ENCODE peak calls at places on chromosomes 7 and 10, in six cellular contexts. One of them, this sample, is unnamed.

GRCh38 chr10:62153191-62153590 is 115.5 kb downstream of the RTKN2 start:
- DNase-seq in activated T-cell treated with anti-CD3 and anti-CD28 coated beads, Interleukin-2, amount 50 U/mL, for 72 hours: no peak
- DNase-seq in endothelial cell: no peak
- DNase-seq in nephron progenitor cell: no peak
- DNase-seq in neuronal stem cell: no peak
- DNase-seq in activated CD4-positive, CD25-positive, alpha-beta regulatory T cell: no peak
- DNase-seq in this sample: no peak

GRCh38 chr7:117217636-117218035 is 105.2 kb downstream of the WNT2 start:
- DNase-seq in neuronal stem cell: no peak
- DNase-seq in endothelial cell: no peak
- DNase-seq in activated T-cell treated with anti-CD3 and anti-CD28 coated beads, Interleukin-2, amount 50 U/mL, for 72 hours: no peak
- DNase-seq in activated CD4-positive, CD25-positive, alpha-beta regulatory T cell: no peak
- DNase-seq in nephron progenitor cell: no peak
- DNase-seq in this sample: no peak

GRCh38 chr10:75972494-75973276 is 541.3 kb downstream of the LRMDA start:
- DNase-seq in activated CD4-positive, CD25-positive, alpha-beta regulatory T cell: no peak
- DNase-seq in activated T-cell treated with anti-CD3 and anti-CD28 coated beads, Interleukin-2, amount 50 U/mL, for 72 hours: no peak
- DNase-seq in endothelial cell: no peak
- DNase-seq in nephron progenitor cell: no peak
- DNase-seq in neuronal stem cell: no peak
- DNase-seq in this sample: no peak

GRCh38 chr7:48083114-48083830 is 5.8 kb upstream of the UPP1 start:
- DNase-seq in activated CD4-positive, CD25-positive, alpha-beta regulatory T cell: no peak
- DNase-seq in nephron progenitor cell: no peak
- DNase-seq in neuronal stem cell: no peak
- DNase-seq in activated T-cell treated with anti-CD3 and anti-CD28 coated beads, Interleukin-2, amount 50 U/mL, for 72 hours: peak
- DNase-seq in endothelial cell: no peak
- DNase-seq in this sample: no peak

GRCh38 chr10:50322075-50322474 is 70.8 kb upstream of the ASAH2 start:
- DNase-seq in activated CD4-positive, CD25-positive, alpha-beta regulatory T cell: no peak
- DNase-seq in endothelial cell: no peak
- DNase-seq in activated T-cell treated with anti-CD3 and anti-CD28 coated beads, Interleukin-2, amount 50 U/mL, for 72 hours: no peak
- DNase-seq in neuronal stem cell: no peak
- DNase-seq in nephron progenitor cell: no peak
- DNase-seq in this sample: no peak

GRCh38 chr7:3559178-3559765 is 258.2 kb downstream of the SDK1 start:
- DNase-seq in neuronal stem cell: no peak
- DNase-seq in activated T-cell treated with anti-CD3 and anti-CD28 coated beads, Interleukin-2, amount 50 U/mL, for 72 hours: no peak
- DNase-seq in activated CD4-positive, CD25-positive, alpha-beta regulatory T cell: no peak
- DNase-seq in nephron progenitor cell: no peak
- DNase-seq in endothelial cell: no peak
- DNase-seq in this sample: no peak

GRCh38 chr7:104979167-104979841 is 34.7 kb upstream of the KMT2E start:
- DNase-seq in neuronal stem cell: peak
- DNase-seq in activated CD4-positive, CD25-positive, alpha-beta regulatory T cell: no peak
- DNase-seq in endothelial cell: no peak
- DNase-seq in nephron progenitor cell: peak
- DNase-seq in activated T-cell treated with anti-CD3 and anti-CD28 coated beads, Interleukin-2, amount 50 U/mL, for 72 hours: no peak
- DNase-seq in this sample: peak

GRCh38 chr10:6796231-6796630 is 216.2 kb upstream of the PRKCQ start:
- DNase-seq in activated T-cell treated with anti-CD3 and anti-CD28 coated beads, Interleukin-2, amount 50 U/mL, for 72 hours: no peak
- DNase-seq in neuronal stem cell: no peak
- DNase-seq in activated CD4-positive, CD25-positive, alpha-beta regulatory T cell: no peak
- DNase-seq in endothelial cell: no peak
- DNase-seq in nephron progenitor cell: no peak
- DNase-seq in this sample: no peak

GRCh38 chr7:138610671-138611170 is 90.4 kb downstream of the SVOPL start:
- DNase-seq in neuronal stem cell: no peak
- DNase-seq in endothelial cell: no peak
- DNase-seq in activated T-cell treated with anti-CD3 and anti-CD28 coated beads, Interleukin-2, amount 50 U/mL, for 72 hours: no peak
- DNase-seq in nephron progenitor cell: no peak
- DNase-seq in activated CD4-positive, CD25-positive, alpha-beta regulatory T cell: no peak
- DNase-seq in this sample: no peak

GRCh38 chr7:105016083-105017075 is 2.4 kb downstream of the KMT2E start:
- DNase-seq in nephron progenitor cell: no peak
- DNase-seq in activated CD4-positive, CD25-positive, alpha-beta regulatory T cell: no peak
- DNase-seq in activated T-cell treated with anti-CD3 and anti-CD28 coated beads, Interleukin-2, amount 50 U/mL, for 72 hours: no peak
- DNase-seq in neuronal stem cell: no peak
- DNase-seq in endothelial cell: no peak
- DNase-seq in this sample: no peak

GRCh38 chr7:128014864-128015263 is 16.4 kb downstream of the LRRC4 start:
- DNase-seq in activated CD4-positive, CD25-positive, alpha-beta regulatory T cell: no peak
- DNase-seq in neuronal stem cell: no peak
- DNase-seq in endothelial cell: no peak
- DNase-seq in nephron progenitor cell: no peak
- DNase-seq in activated T-cell treated with anti-CD3 and anti-CD28 coated beads, Interleukin-2, amount 50 U/mL, for 72 hours: no peak
- DNase-seq in this sample: no peak

GRCh38 chr7:116395125-116395791 is 104.3 kb upstream of the CAV2 start:
- DNase-seq in activated CD4-positive, CD25-positive, alpha-beta regulatory T cell: no peak
- DNase-seq in neuronal stem cell: no peak
- DNase-seq in activated T-cell treated with anti-CD3 and anti-CD28 coated beads, Interleukin-2, amount 50 U/mL, for 72 hours: no peak
- DNase-seq in endothelial cell: peak
- DNase-seq in nephron progenitor cell: no peak
- DNase-seq in this sample: no peak

GRCh38 chr7:1952781-1953180 is 280.0 kb downstream of the MAD1L1 start:
- DNase-seq in nephron progenitor cell: no peak
- DNase-seq in neuronal stem cell: no peak
- DNase-seq in activated CD4-positive, CD25-positive, alpha-beta regulatory T cell: no peak
- DNase-seq in activated T-cell treated with anti-CD3 and anti-CD28 coated beads, Interleukin-2, amount 50 U/mL, for 72 hours: no peak
- DNase-seq in endothelial cell: no peak
- DNase-seq in this sample: no peak

GRCh38 chr7:40057292-40057691 is 77.1 kb downstream of the MPLKIP start:
- DNase-seq in activated T-cell treated with anti-CD3 and anti-CD28 coated beads, Interleukin-2, amount 50 U/mL, for 72 hours: no peak
- DNase-seq in activated CD4-positive, CD25-positive, alpha-beta regulatory T cell: no peak
- DNase-seq in neuronal stem cell: no peak
- DNase-seq in endothelial cell: no peak
- DNase-seq in nephron progenitor cell: no peak
- DNase-seq in this sample: peak

GRCh38 chr10:86603256-86603655 is 51.1 kb upstream of the OPN4 start:
- DNase-seq in activated CD4-positive, CD25-positive, alpha-beta regulatory T cell: no peak
- DNase-seq in nephron progenitor cell: no peak
- DNase-seq in endothelial cell: no peak
- DNase-seq in activated T-cell treated with anti-CD3 and anti-CD28 coated beads, Interleukin-2, amount 50 U/mL, for 72 hours: no peak
- DNase-seq in neuronal stem cell: no peak
- DNase-seq in this sample: no peak

GRCh38 chr10:61078542-61078941 is 134.6 kb upstream of the RHOBTB1 start:
- DNase-seq in activated T-cell treated with anti-CD3 and anti-CD28 coated beads, Interleukin-2, amount 50 U/mL, for 72 hours: no peak
- DNase-seq in endothelial cell: no peak
- DNase-seq in neuronal stem cell: no peak
- DNase-seq in activated CD4-positive, CD25-positive, alpha-beta regulatory T cell: no peak
- DNase-seq in nephron progenitor cell: no peak
- DNase-seq in this sample: no peak

GRCh38 chr10:110567201-110568054 is at the start of gene SMC3:
- DNase-seq in activated CD4-positive, CD25-positive, alpha-beta regulatory T cell: peak
- DNase-seq in endothelial cell: peak
- DNase-seq in nephron progenitor cell: peak
- DNase-seq in neuronal stem cell: peak
- DNase-seq in activated T-cell treated with anti-CD3 and anti-CD28 coated beads, Interleukin-2, amount 50 U/mL, for 72 hours: peak
- DNase-seq in this sample: peak

GRCh38 chr7:158447206-158448171 is 140.1 kb downstream of the PTPRN2 start:
- DNase-seq in nephron progenitor cell: no peak
- DNase-seq in activated T-cell treated with anti-CD3 and anti-CD28 coated beads, Interleukin-2, amount 50 U/mL, for 72 hours: no peak
- DNase-seq in neuronal stem cell: no peak
- DNase-seq in endothelial cell: no peak
- DNase-seq in activated CD4-positive, CD25-positive, alpha-beta regulatory T cell: no peak
- DNase-seq in this sample: no peak

GRCh38 chr7:154503962-154504550 is 451.9 kb downstream of the DPP6 start:
- DNase-seq in endothelial cell: no peak
- DNase-seq in neuronal stem cell: peak
- DNase-seq in activated T-cell treated with anti-CD3 and anti-CD28 coated beads, Interleukin-2, amount 50 U/mL, for 72 hours: no peak
- DNase-seq in nephron progenitor cell: peak
- DNase-seq in activated CD4-positive, CD25-positive, alpha-beta regulatory T cell: no peak
- DNase-seq in this sample: no peak

GRCh38 chr7:102890292-102890970 is 22.4 kb upstream of the LRRC17 start:
- DNase-seq in nephron progenitor cell: no peak
- DNase-seq in activated CD4-positive, CD25-positive, alpha-beta regulatory T cell: no peak
- DNase-seq in endothelial cell: no peak
- DNase-seq in activated T-cell treated with anti-CD3 and anti-CD28 coated beads, Interleukin-2, amount 50 U/mL, for 72 hours: no peak
- DNase-seq in neuronal stem cell: no peak
- DNase-seq in this sample: no peak

GRCh38 chr7:68411742-68412141 is 1186.5 kb upstream of the AUTS2 start:
- DNase-seq in neuronal stem cell: no peak
- DNase-seq in nephron progenitor cell: no peak
- DNase-seq in activated CD4-positive, CD25-positive, alpha-beta regulatory T cell: no peak
- DNase-seq in endothelial cell: no peak
- DNase-seq in activated T-cell treated with anti-CD3 and anti-CD28 coated beads, Interleukin-2, amount 50 U/mL, for 72 hours: no peak
- DNase-seq in this sample: no peak

GRCh38 chr7:73999664-74000420 is 28.1 kb upstream of the ELN start:
- DNase-seq in endothelial cell: no peak
- DNase-seq in nephron progenitor cell: no peak
- DNase-seq in neuronal stem cell: no peak
- DNase-seq in activated CD4-positive, CD25-positive, alpha-beta regulatory T cell: no peak
- DNase-seq in activated T-cell treated with anti-CD3 and anti-CD28 coated beads, Interleukin-2, amount 50 U/mL, for 72 hours: no peak
- DNase-seq in this sample: no peak

GRCh38 chr7:1232623-1233327 is at the start of gene UNCX:
- DNase-seq in activated CD4-positive, CD25-positive, alpha-beta regulatory T cell: no peak
- DNase-seq in nephron progenitor cell: peak
- DNase-seq in activated T-cell treated with anti-CD3 and anti-CD28 coated beads, Interleukin-2, amount 50 U/mL, for 72 hours: no peak
- DNase-seq in endothelial cell: no peak
- DNase-seq in neuronal stem cell: no peak
- DNase-seq in this sample: no peak